ENCODE peak calls at places on chromosomes 2 and 18, in nine cellular contexts. O is IMR-90; T is H1; X is fibroblast of lung; A is OCI-LY7; N is upper lobe of right lung; M is CD8-positive, alpha-beta T cell; R is uterus; P is PC-9. S is an unnamed sample.

GRCh38 chr18:31040982-31041345 is 1.6 kb downstream of the DSC3 start:
- DNase-seq in O (no peak), A (no peak), X (peak; percentile 20), N (no peak), P (no peak), M (no peak), T (no peak), R (no peak), S (no peak)

GRCh38 chr2:110804915-110805314 is 72.5 kb downstream of the ACOXL start:
- DNase-seq in R (no peak), X (no peak), P (no peak), T (no peak), A (no peak), M (no peak), O (no peak), N (no peak), S (no peak)

GRCh38 chr18:32445846-32446245 is 24.8 kb downstream of the GAREM1 start:
- DNase-seq in N (no peak), R (no peak), O (no peak), X (no peak), T (no peak), A (no peak), M (no peak), P (no peak), S (no peak)

GRCh38 chr2:107648781-107649413 is 177.8 kb upstream of the RGPD4 start:
- DNase-seq in A (no peak), P (no peak), T (peak; percentile 15), R (no peak), X (no peak), M (no peak), N (no peak), O (no peak), S (no peak)

GRCh38 chr2:33250417-33251029 is 225.9 kb upstream of the RASGRP3 start:
- DNase-seq in N (no peak), T (no peak), X (no peak), P (no peak), O (no peak), M (no peak), R (no peak), A (no peak), S (no peak)

GRCh38 chr18:26496528-26496927 is 51.8 kb downstream of the KCTD1 start:
- DNase-seq in R (no peak), T (no peak), O (no peak), X (no peak), M (no peak), P (no peak), N (no peak), A (no peak), S (no peak)

GRCh38 chr2:113251118-113251517 is 27.6 kb downstream of the PAX8 start:
- DNase-seq in M (peak; percentile 42), X (no peak), O (no peak), A (no peak), P (no peak), T (no peak), N (no peak), R (no peak), S (no peak)

GRCh38 chr2:25168256-25169072 is at the start of gene POMC:
- DNase-seq in P (no peak), R (no peak), A (no peak), M (peak; percentile 9), X (peak; percentile 25), O (peak; percentile 21), N (peak; percentile 70), T (no peak), S (no peak)

GRCh38 chr2:190849774-190850173 is 30.8 kb upstream of the GLS start:
- DNase-seq in M (no peak), T (no peak), O (peak; percentile 88), P (peak; percentile 46), N (no peak), A (no peak), X (peak; percentile 72), R (no peak), S (no peak)

GRCh38 chr2:66445781-66446177 is 10.9 kb downstream of the MEIS1 start:
- DNase-seq in R (no peak), M (no peak), T (no peak), X (peak; percentile 53), A (no peak), N (no peak), O (no peak), P (no peak), S (no peak)
- TF ChIP-seq CTCF in R (no peak), M (no peak), T (peak; percentile 53), X (no peak), A (no peak), N (peak; percentile 11), O (peak; percentile 19), P (no peak), S (no peak)

DNA sequence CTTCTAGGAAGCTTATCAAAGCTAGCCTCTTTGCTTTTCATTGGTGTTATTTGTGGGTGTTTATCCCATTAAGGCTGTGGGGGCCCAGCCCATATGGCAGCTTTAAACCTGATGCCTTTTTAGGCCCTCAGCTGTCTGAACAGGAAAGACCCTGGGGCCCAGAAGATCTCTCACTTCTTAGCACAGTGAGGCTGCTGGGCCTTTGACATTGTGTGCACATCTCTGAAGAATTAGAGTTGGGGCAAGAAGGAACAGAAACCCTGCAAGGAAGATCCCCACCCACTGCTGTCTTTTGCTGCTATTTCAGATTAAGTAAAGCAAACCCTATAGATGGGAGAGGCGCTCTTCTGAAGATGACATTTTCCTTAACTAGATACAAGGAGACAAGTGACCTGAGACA is 250.0 kb downstream of the SMAD2 start:
- DNase-seq in R (no peak), X (no peak), P (no peak), N (no peak), M (no peak), T (no peak), A (peak; percentile 1), O (no peak), S (no peak)
- H3K27ac ChIP-seq in R (no peak overlapping the region), X (no peak overlapping the region), P (no peak overlapping the region), N (no peak overlapping the region), M (no peak overlapping the region), T (no peak overlapping the region), A (peak overlapping the region; percentile 15), O (no peak overlapping the region), S (no peak overlapping the region)

GRCh38 chr18:36665952-36666351 is 162.8 kb downstream of the TPGS2 start:
- DNase-seq in R (no peak), N (no peak), M (no peak), O (no peak), A (no peak), X (no peak), T (no peak), P (no peak), S (no peak)

GRCh38 chr18:36658611-36659010 is 170.2 kb downstream of the TPGS2 start:
- DNase-seq in M (no peak), A (no peak), T (no peak), N (no peak), R (no peak), O (no peak), P (no peak), X (no peak), S (no peak)

GRCh38 chr18:36660311-36660710 is 168.5 kb downstream of the TPGS2 start:
- DNase-seq in R (no peak), O (no peak), T (no peak), P (no peak), M (no peak), N (no peak), A (no peak), X (no peak), S (no peak)

GRCh38 chr18:36663312-36663711 is 165.5 kb downstream of the TPGS2 start:
- DNase-seq in T (no peak), M (no peak), O (peak; percentile 12), P (no peak), A (no peak), R (no peak), X (no peak), N (no peak), S (no peak)

DNA sequence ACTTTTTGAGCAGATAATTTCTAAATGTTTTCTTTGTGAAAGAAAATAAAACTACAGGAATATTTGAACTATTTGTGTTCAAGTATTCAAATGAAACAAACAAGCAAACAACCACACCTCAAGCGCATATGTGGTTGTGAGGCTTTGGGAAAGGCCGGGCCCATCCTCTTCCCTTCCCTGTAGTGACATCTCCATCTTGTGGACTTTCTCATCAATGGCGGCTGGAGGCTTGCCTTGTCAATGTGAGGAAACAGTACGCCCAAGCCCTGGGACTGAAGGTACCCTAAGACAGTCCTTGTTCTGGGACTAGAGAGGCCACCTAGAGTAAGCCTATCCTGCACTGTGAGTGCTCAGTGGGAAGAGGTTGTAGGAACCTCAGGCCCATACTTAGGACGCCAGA is 166.8 kb downstream of the TPGS2 start:
- DNase-seq in X (peak; percentile 3), M (no peak), N (no peak), T (no peak), P (no peak), A (no peak), O (peak; percentile 28), R (no peak), S (no peak)
- TF ChIP-seq CTCF in X (peak; percentile 43), M (no peak), N (no peak), T (peak; percentile 71), P (no peak), A (no peak), O (peak; percentile 48), R (no peak), S (no peak)

GRCh38 chr2:54585136-54585535 is 129.0 kb downstream of the SPTBN1 start:
- DNase-seq in X (no peak), P (no peak), A (no peak), M (no peak), O (no peak), T (no peak), R (no peak), N (no peak), S (no peak)

GRCh38 chr2:54587439-54588016 is 131.4 kb downstream of the SPTBN1 start:
- DNase-seq in R (no peak), X (no peak), M (no peak), N (no peak), A (no peak), P (no peak), T (no peak), O (no peak), S (no peak)

GRCh38 chr2:54588244-54588899 is 132.2 kb downstream of the SPTBN1 start:
- DNase-seq in A (peak; percentile 39), T (no peak), P (no peak), X (no peak), O (no peak), M (no peak), R (no peak), N (no peak), S (no peak)

GRCh38 chr2:54584598-54584997 is 128.5 kb downstream of the SPTBN1 start:
- DNase-seq in P (no peak), T (no peak), X (no peak), N (no peak), A (no peak), M (no peak), R (no peak), O (no peak), S (no peak)

DNA sequence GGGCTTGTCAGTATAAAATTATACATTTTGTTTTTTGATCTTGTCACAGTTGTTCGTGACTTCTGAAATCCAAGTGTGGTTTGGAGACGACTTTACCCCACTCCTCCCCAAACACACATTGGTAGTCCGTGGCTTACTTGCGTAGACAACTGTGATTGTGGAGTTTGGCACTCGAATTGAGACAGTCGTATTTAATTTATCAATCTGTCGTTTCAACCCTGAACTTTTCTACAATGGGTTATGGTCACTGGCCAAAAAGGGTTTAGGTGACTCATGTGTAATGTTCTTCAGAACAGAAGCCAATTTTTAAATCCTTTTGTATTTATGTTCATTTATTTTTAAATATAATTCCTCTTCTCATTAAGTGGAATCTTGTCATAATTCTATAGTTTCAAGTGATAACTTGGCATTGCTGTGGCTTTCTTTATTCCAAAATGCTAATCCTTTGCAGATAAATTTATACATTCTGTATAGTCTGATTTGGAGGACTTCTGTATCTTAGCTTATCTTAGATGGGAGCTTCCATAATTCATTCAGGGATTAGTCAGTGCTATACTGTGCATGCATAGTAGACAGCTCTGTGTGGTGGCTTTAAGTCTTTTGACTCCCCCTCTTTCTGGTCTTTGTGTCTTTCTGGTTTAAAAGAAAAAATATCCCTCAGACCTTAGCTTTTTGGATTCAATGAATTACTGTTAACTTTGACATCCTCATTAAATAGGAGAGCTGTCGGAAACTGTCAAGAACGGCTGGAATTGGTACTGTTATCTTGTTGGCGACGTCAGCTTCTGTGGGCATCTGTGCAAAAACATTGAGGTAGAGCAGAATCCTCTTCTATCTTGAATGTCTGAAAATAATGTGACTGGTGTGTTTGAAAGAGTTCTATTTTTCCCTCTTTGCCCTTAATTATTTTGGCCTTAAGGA is 130.2 kb downstream of the SPTBN1 start:
- DNase-seq in O (peak; percentile 55), A (no peak), R (no peak), P (no peak), N (no peak), T (no peak), M (no peak), X (peak; percentile 68), S (no peak)
- H3K27ac ChIP-seq in O (no peak overlapping the region), A (no peak overlapping the region), R (peak overlapping the region; percentile 37), P (no peak overlapping the region), N (no peak overlapping the region), T (no peak overlapping the region), M (peak overlapping the region; percentile 44), X (no peak overlapping the region), S (no peak overlapping the region)

S was measured in dorsolateral prefrontal cortex.